ENCODE peak calls at places on chromosomes 2 and 18, in four cellular contexts. One of them, this sample, is unnamed.

GRCh38 chr2:6524678-6525367 is 340.9 kb downstream of the CMPK2 start:
- DNase-seq in AML-193: no peak
- DNase-seq in stimulated activated CD8-positive, alpha-beta memory T cell treated with anti-CD3 and anti-CD28 coated beads, Interleukin-4, amount 100 ng/mL, for 48 hours: no peak
- DNase-seq in EL: no peak
- DNase-seq in this sample: no peak

GRCh38 chr2:134372611-134373131 is 118.8 kb downstream of the MGAT5 start:
- DNase-seq in AML-193: no peak
- DNase-seq in stimulated activated CD8-positive, alpha-beta memory T cell treated with anti-CD3 and anti-CD28 coated beads, Interleukin-4, amount 100 ng/mL, for 48 hours: no peak
- DNase-seq in EL: peak; percentile 94
- DNase-seq in this sample: no peak

GRCh38 chr18:8741524-8741923 is 36.2 kb downstream of the MTCL1 start:
- DNase-seq in AML-193: no peak
- DNase-seq in stimulated activated CD8-positive, alpha-beta memory T cell treated with anti-CD3 and anti-CD28 coated beads, Interleukin-4, amount 100 ng/mL, for 48 hours: no peak
- DNase-seq in EL: no peak
- DNase-seq in this sample: no peak

GRCh38 chr2:95041060-95041823 is 15.7 kb downstream of the MAL start:
- DNase-seq in AML-193: no peak
- DNase-seq in stimulated activated CD8-positive, alpha-beta memory T cell treated with anti-CD3 and anti-CD28 coated beads, Interleukin-4, amount 100 ng/mL, for 48 hours: no peak
- DNase-seq in EL: no peak
- DNase-seq in this sample: no peak

GRCh38 chr2:172734711-172735645 is 667 bp upstream of the RAPGEF4 start:
- DNase-seq in AML-193: no peak
- DNase-seq in stimulated activated CD8-positive, alpha-beta memory T cell treated with anti-CD3 and anti-CD28 coated beads, Interleukin-4, amount 100 ng/mL, for 48 hours: peak; percentile 55
- DNase-seq in EL: no peak
- DNase-seq in this sample: no peak

GRCh38 chr2:727071-727470 is 49.9 kb upstream of the TMEM18 start:
- DNase-seq in AML-193: no peak
- DNase-seq in stimulated activated CD8-positive, alpha-beta memory T cell treated with anti-CD3 and anti-CD28 coated beads, Interleukin-4, amount 100 ng/mL, for 48 hours: no peak
- DNase-seq in EL: no peak
- DNase-seq in this sample: no peak

GRCh38 chr2:199460101-199460671 is 2.4 kb upstream of the SATB2 start:
- DNase-seq in AML-193: peak; percentile 16
- DNase-seq in stimulated activated CD8-positive, alpha-beta memory T cell treated with anti-CD3 and anti-CD28 coated beads, Interleukin-4, amount 100 ng/mL, for 48 hours: no peak
- DNase-seq in EL: peak; percentile 48
- DNase-seq in this sample: peak; percentile 45

GRCh38 chr2:234949762-234950434 is 1.9 kb upstream of the SH3BP4 start:
- DNase-seq in AML-193: no peak
- DNase-seq in stimulated activated CD8-positive, alpha-beta memory T cell treated with anti-CD3 and anti-CD28 coated beads, Interleukin-4, amount 100 ng/mL, for 48 hours: no peak
- DNase-seq in EL: peak; percentile 98
- DNase-seq in this sample: no peak

GRCh38 chr2:26123426-26123825 is 49.5 kb upstream of the GAREM2 start:
- DNase-seq in AML-193: no peak
- DNase-seq in stimulated activated CD8-positive, alpha-beta memory T cell treated with anti-CD3 and anti-CD28 coated beads, Interleukin-4, amount 100 ng/mL, for 48 hours: no peak
- DNase-seq in EL: no peak
- DNase-seq in this sample: no peak

GRCh38 chr2:142741764-142742269 is 135.6 kb upstream of the KYNU start:
- DNase-seq in AML-193: no peak
- DNase-seq in stimulated activated CD8-positive, alpha-beta memory T cell treated with anti-CD3 and anti-CD28 coated beads, Interleukin-4, amount 100 ng/mL, for 48 hours: no peak
- DNase-seq in EL: no peak
- DNase-seq in this sample: no peak

GRCh38 chr18:9535430-9535972 is 60.2 kb downstream of the RALBP1 start:
- DNase-seq in AML-193: no peak
- DNase-seq in stimulated activated CD8-positive, alpha-beta memory T cell treated with anti-CD3 and anti-CD28 coated beads, Interleukin-4, amount 100 ng/mL, for 48 hours: no peak
- DNase-seq in EL: peak; percentile 93
- DNase-seq in this sample: no peak

This sample was measured in GF-D8.